ENCODE peak calls at places on chromosomes 6 and 20, in five cellular contexts. Y is stimulated activated CD8-positive, alpha-beta memory T cell treated with anti-CD3 and anti-CD28 coated beads, Interleukin-4, amount 100 ng/mL, for 4 hours; R is left cardiac atrium; O is foreskin fibroblast; Z is RWPE1. B is an unnamed sample.

GRCh38 chr6:158837684-158838625 is 18.8 kb upstream of the EZR start:
- DNase-seq in Y (no peak), R (no peak), O (peak; percentile 67), Z (no peak), B (no peak)

GRCh38 chr6:82017316-82017715 is 230.2 kb downstream of the IBTK start:
- DNase-seq in Y (no peak), R (peak; percentile 42), O (peak; percentile 92), Z (peak; percentile 80), B (no peak)

GRCh38 chr6:24918641-24919403 is 16.9 kb downstream of the RIPOR2 start:
- DNase-seq in Y (no peak), R (no peak), O (peak; percentile 20), Z (no peak), B (no peak)

GRCh38 chr20:24153101-24154040 is 164.8 kb upstream of the GGTLC1 start:
- DNase-seq in Y (no peak), R (no peak), O (no peak), Z (no peak), B (no peak)

GRCh38 chr6:165952514-165952913 is 215.1 kb downstream of the TBXT start:
- DNase-seq in Y (no peak), R (no peak), O (no peak), Z (no peak), B (no peak)

GRCh38 chr6:22954749-22955385 is 385.5 kb downstream of the HDGFL1 start:
- DNase-seq in Y (no peak), R (no peak), O (peak; percentile 17), Z (peak; percentile 5), B (no peak)

GRCh38 chr20:59831024-59831900 is 102.2 kb downstream of the SYCP2 start:
- DNase-seq in Y (no peak), R (no peak), O (no peak), Z (peak; percentile 87), B (no peak)

GRCh38 chr20:32979201-32979998 is 24.8 kb downstream of the SUN5 start:
- DNase-seq in Y (no peak), R (no peak), O (no peak), Z (no peak), B (no peak)

GRCh38 chr6:33426590-33427563 is 7.0 kb downstream of the SYNGAP1 start:
- DNase-seq in Y (no peak), R (no peak), O (no peak), Z (no peak), B (no peak)

GRCh38 chr6:54173084-54173483 is 61.8 kb downstream of the MLIP start:
- DNase-seq in Y (no peak), R (no peak), O (peak; percentile 11), Z (peak; percentile 4), B (no peak)

GRCh38 chr6:33116417-33116816 is 40.6 kb downstream of the HLA-DPB1 start:
- DNase-seq in Y (no peak), R (no peak), O (no peak), Z (no peak), B (no peak)

GRCh38 chr6:115370202-115370601 is 690.5 kb downstream of the FRK start:
- DNase-seq in Y (no peak), R (no peak), O (no peak), Z (no peak), B (no peak)

GRCh38 chr20:37396520-37397075 is 50.7 kb downstream of the SRC start:
- DNase-seq in Y (no peak), R (no peak), O (no peak), Z (no peak), B (no peak)

GRCh38 chr20:37564388-37565133 is 36.9 kb upstream of the BLCAP start:
- DNase-seq in Y (no peak), R (peak; percentile 56), O (peak; percentile 61), Z (peak; percentile 84), B (peak; percentile 77)

GRCh38 chr20:4613184-4613583 is 108.5 kb upstream of the PRND start:
- DNase-seq in Y (no peak), R (no peak), O (no peak), Z (peak; percentile 56), B (no peak)

GRCh38 chr20:50378170-50379000 is 131.8 kb upstream of the PTPN1 start:
- DNase-seq in Y (no peak), R (no peak), O (peak; percentile 48), Z (no peak), B (no peak)

B was measured in B cell.